ENCODE peak calls at places on chromosomes 1 and 21, in five cellular contexts. T is GM10248, U is GM20000, X is suprapubic skin, S is mesothelial cell of epicardium. A is an unnamed sample.

GRCh38 chr1:181101581-181102226 is 13.2 kb downstream of the IER5 start:
- DNase-seq in T (no peak), S (no peak), U (no peak), X (no peak), A (no peak)

GRCh38 chr1:207861442-207862177 is 49.3 kb downstream of the CD34 start:
- DNase-seq in U (peak), S (no peak), X (no peak), T (no peak), A (no peak)

GRCh38 chr1:94095112-94095637 is 25.8 kb downstream of the ABCA4 start:
- DNase-seq in U (no peak), X (peak), S (no peak), T (no peak), A (no peak)

GRCh38 chr1:219757890-219758289 is 145.0 kb upstream of the ZC3H11B start:
- DNase-seq in S (peak), U (no peak), X (no peak), T (no peak), A (peak)

GRCh38 chr1:11078631-11079030 is 18.8 kb upstream of the SRM start:
- DNase-seq in X (no peak), S (no peak), U (no peak), T (no peak), A (no peak)

GRCh38 chr1:46522184-46522968 is 29.1 kb downstream of the KNCN start:
- DNase-seq in X (no peak), S (no peak), U (no peak), T (no peak), A (peak)

GRCh38 chr1:201845331-201846083 is 16.6 kb downstream of the IPO9 start:
- DNase-seq in U (no peak), T (no peak), X (no peak), S (no peak), A (peak)

GRCh38 chr1:20343149-20343936 is 52.7 kb downstream of the VWA5B1 start:
- DNase-seq in S (no peak), T (peak), X (no peak), U (peak), A (peak)

GRCh38 chr1:25641931-25642611 is 25.5 kb downstream of the MAN1C1 start:
- DNase-seq in X (no peak), U (no peak), T (no peak), S (no peak), A (no peak)

GRCh38 chr21:31135536-31136184 is 97.4 kb upstream of the KRTAP19-8 start:
- DNase-seq in X (no peak), U (no peak), S (no peak), T (no peak), A (no peak)

GRCh38 chr1:84851839-84852238 is 41.2 kb downstream of the LPAR3 start:
- DNase-seq in S (no peak), X (no peak), U (no peak), T (no peak), A (peak)

GRCh38 chr1:243487649-243488227 is 231.9 kb downstream of the SDCCAG8 start:
- DNase-seq in T (no peak), X (no peak), U (no peak), S (no peak), A (peak)

GRCh38 chr21:38712076-38712475 is 93.7 kb upstream of the ETS2 start:
- DNase-seq in S (no peak), T (no peak), U (no peak), X (no peak), A (peak)

GRCh38 chr1:185409345-185409744 is 92.3 kb upstream of the IVNS1ABP start:
- DNase-seq in X (no peak), U (no peak), T (no peak), S (no peak), A (no peak)

GRCh38 chr1:951364-951763 is 7.7 kb downstream of the NOC2L start:
- DNase-seq in U (no peak), S (no peak), X (no peak), T (no peak), A (no peak)

GRCh38 chr1:55374801-55375616 is 159.8 kb upstream of the USP24 start:
- DNase-seq in S (no peak), U (no peak), X (no peak), T (no peak), A (peak)

GRCh38 chr1:89640440-89640839 is 7.5 kb downstream of the LRRC8C start:
- DNase-seq in S (no peak), X (no peak), T (no peak), U (no peak), A (no peak)

GRCh38 chr21:32733356-32733755 is 5.5 kb upstream of the SYNJ1 start:
- DNase-seq in S (no peak), U (no peak), X (no peak), T (no peak), A (no peak)

GRCh38 chr1:30912913-30913652 is 4.5 kb upstream of the SDC3 start:
- DNase-seq in S (no peak), T (no peak), X (no peak), U (no peak), A (no peak)

GRCh38 chr21:42565886-42566523 is 52.4 kb downstream of the SLC37A1 start:
- DNase-seq in T (no peak), S (no peak), U (no peak), X (peak), A (no peak)

GRCh38 chr1:94734963-94735899 is 84.9 kb upstream of the SLC44A3 start:
- DNase-seq in X (no peak), S (peak), T (no peak), U (no peak), A (no peak)

GRCh38 chr1:148334339-148335130 is 148.6 kb downstream of the PPIAL4G start:
- DNase-seq in X (peak), S (peak), U (peak), T (peak), A (peak)

GRCh38 chr1:154809436-154810413 is 60.4 kb downstream of the KCNN3 start:
- DNase-seq in T (no peak), X (no peak), U (no peak), S (no peak), A (peak)

GRCh38 chr21:36535618-36536241 is 55.8 kb upstream of the CLDN14 start:
- DNase-seq in T (peak), U (peak), X (peak), S (no peak), A (no peak)

GRCh38 chr1:205545001-205545919 is 40.8 kb downstream of the CDK18 start:
- DNase-seq in X (peak), T (no peak), S (no peak), U (no peak), A (no peak)

GRCh38 chr1:236143104-236143948 is 987 bp downstream of the GPR137B start:
- DNase-seq in U (peak), T (no peak), S (no peak), X (no peak), A (peak)

GRCh38 chr1:161763522-161764098 is 2.5 kb upstream of the ATF6 start:
- DNase-seq in S (no peak), X (no peak), T (peak), U (peak), A (peak)

GRCh38 chr1:224481601-224482000 is 47.0 kb upstream of the WDR26 start:
- DNase-seq in S (no peak), U (no peak), X (no peak), T (no peak), A (no peak)

DNA sequence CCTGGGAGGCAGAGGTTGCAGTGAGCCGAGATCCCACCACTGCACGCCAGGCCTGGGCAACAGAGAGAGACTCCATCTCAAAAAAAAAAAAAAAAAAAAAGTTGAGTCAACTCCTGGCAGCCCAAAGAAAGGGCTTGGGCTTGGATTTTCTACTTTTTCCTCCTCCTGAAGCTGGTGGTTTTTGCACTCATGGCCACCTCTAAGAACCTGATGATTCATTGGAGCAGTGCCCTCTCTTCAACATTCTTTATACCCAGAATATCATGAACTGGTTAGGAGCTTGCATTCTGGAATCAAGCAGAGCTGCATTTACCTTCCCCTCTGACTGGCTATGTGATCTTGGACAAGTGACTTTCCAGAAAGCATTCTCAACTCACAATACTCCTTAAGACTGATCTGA is 3.5 kb upstream of the ACTA1 start:
- DNase-seq in X (no peak), U (no peak), S (no peak), T (no peak), A (no peak)
- TF ChIP-seq CTCF in X (no peak), U (no peak), S (no peak), T (no peak), A (no peak)

GRCh38 chr1:65422241-65423203 is 2.1 kb downstream of the LEPR start:
- DNase-seq in U (no peak), T (no peak), S (no peak), X (no peak), A (no peak)
- TF ChIP-seq CTCF in U (no peak), T (no peak), S (no peak), X (no peak), A (no peak)

GRCh38 chr1:221392453-221392852 is 349.4 kb downstream of the DUSP10 start:
- DNase-seq in U (no peak), S (no peak), X (no peak), T (no peak), A (peak)
- TF ChIP-seq CTCF in U (no peak), S (no peak), X (no peak), T (no peak), A (no peak)

GRCh38 chr1:110728388-110728787 is 53.6 kb upstream of the KCNA3 start:
- DNase-seq in X (no peak), T (no peak), U (no peak), S (no peak), A (no peak)

GRCh38 chr1:110719908-110720307 is 45.2 kb upstream of the KCNA3 start:
- DNase-seq in T (no peak), S (no peak), X (no peak), U (no peak), A (no peak)

GRCh38 chr1:110718452-110718851 is 43.7 kb upstream of the KCNA3 start:
- DNase-seq in U (no peak), T (no peak), S (no peak), X (no peak), A (no peak)

GRCh38 chr1:110726755-110727154 is 52.0 kb upstream of the KCNA3 start:
- DNase-seq in X (no peak), U (peak), S (no peak), T (peak), A (no peak)

GRCh38 chr1:110722835-110723234 is 48.1 kb upstream of the KCNA3 start:
- DNase-seq in S (no peak), X (no peak), U (no peak), T (no peak), A (no peak)
- TF ChIP-seq CTCF in S (no peak), X (no peak), U (no peak), T (no peak), A (no peak)

GRCh38 chr21:45248893-45249381 is 38.8 kb downstream of the POFUT2 start:
- DNase-seq in S (no peak), X (peak), U (no peak), T (no peak), A (no peak)
- TF ChIP-seq CTCF in S (no peak), X (no peak), U (no peak), T (no peak), A (no peak)

DNA sequence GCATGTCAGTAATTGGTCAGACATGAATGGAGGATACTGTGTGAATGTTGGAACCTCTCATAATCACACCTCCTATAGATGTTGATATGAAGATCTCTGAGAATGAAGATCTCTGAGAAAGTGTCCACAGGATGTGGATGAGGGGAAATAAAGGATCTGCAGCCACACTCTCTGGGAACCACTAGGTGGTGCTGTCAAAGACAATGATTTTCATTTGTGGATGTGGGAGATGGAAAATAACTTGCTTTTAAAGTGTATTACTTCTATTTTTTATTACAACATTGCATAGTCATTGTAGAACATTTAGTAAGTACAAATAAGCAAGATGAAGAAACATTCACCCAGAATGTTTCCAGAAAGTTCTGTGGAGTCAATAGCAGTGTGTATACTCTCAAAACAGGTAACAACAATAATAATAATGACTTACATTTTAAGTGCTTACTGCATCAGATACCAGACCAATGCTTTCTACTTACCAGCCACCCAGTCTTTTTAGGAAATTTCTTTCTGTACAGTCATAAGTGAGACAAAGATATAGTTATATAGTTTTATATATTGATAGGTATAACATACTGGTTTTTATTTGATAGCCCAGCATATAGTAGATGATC is 128.2 kb downstream of the ATG4C start:
- DNase-seq in X (no peak), S (no peak), T (no peak), U (peak), A (peak)
- TF ChIP-seq CTCF in X (no peak), S (peak), T (peak), U (peak), A (peak)

GRCh38 chr1:47564570-47564969 is 126.7 kb downstream of the FOXD2 start:
- DNase-seq in U (no peak), S (no peak), X (no peak), T (no peak), A (no peak)
- TF ChIP-seq CTCF in U (no peak), S (no peak), X (no peak), T (no peak), A (no peak)

GRCh38 chr1:167797005-167797404 is 75.2 kb downstream of the MPZL1 start:
- DNase-seq in X (peak), S (no peak), T (no peak), U (no peak), A (peak)

GRCh38 chr1:167802235-167802634 is 80.5 kb downstream of the MPZL1 start:
- DNase-seq in X (no peak), S (no peak), T (no peak), U (no peak), A (no peak)

GRCh38 chr1:167800241-167800640 is 78.5 kb downstream of the MPZL1 start:
- DNase-seq in S (no peak), U (no peak), X (no peak), T (no peak), A (no peak)

GRCh38 chr1:167798951-167799350 is 77.2 kb downstream of the MPZL1 start:
- DNase-seq in U (no peak), X (no peak), S (no peak), T (no peak), A (no peak)

GRCh38 chr1:167799747-167800146 is 78.0 kb downstream of the MPZL1 start:
- DNase-seq in U (no peak), X (no peak), T (no peak), S (no peak), A (peak)
- TF ChIP-seq CTCF in U (no peak), X (no peak), T (no peak), S (no peak), A (no peak)

GRCh38 chr1:54324031-54324654 is 82.1 kb downstream of the SSBP3 start:
- DNase-seq in S (no peak), X (no peak), T (no peak), U (no peak), A (peak)

GRCh38 chr1:54326577-54327385 is 79.4 kb downstream of the SSBP3 start:
- DNase-seq in S (no peak), U (no peak), X (no peak), T (no peak), A (no peak)

GRCh38 chr1:54325705-54326461 is 80.3 kb downstream of the SSBP3 start:
- DNase-seq in T (no peak), U (no peak), S (no peak), X (no peak), A (no peak)

GRCh38 chr1:54324750-54325704 is 81.2 kb downstream of the SSBP3 start:
- DNase-seq in X (no peak), T (no peak), U (no peak), S (no peak), A (no peak)

DNA sequence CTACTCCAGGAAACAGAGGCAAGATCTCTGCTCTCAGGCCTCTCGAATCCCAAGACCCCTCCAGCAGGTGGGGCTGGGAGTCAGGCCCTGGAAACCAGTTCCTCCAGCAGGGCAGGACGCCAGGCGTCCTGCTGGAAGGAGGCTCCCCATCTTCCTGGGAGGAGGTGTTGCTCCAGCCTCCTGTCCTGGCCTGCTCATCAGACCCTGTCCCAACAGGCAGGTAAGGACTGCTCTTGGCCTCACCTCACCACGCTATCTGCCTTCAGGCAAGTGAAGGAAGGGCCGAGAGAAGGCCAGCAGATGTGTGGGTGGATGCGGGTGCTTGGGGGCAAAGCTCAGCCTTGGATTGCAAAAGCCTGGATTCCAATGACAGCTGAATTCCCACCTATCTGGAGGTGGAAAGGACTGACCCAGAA is 82.9 kb downstream of the SSBP3 start:
- DNase-seq in U (no peak), T (no peak), X (no peak), S (no peak), A (peak)
- TF ChIP-seq CTCF in U (no peak), T (no peak), X (no peak), S (no peak), A (peak)

DNA sequence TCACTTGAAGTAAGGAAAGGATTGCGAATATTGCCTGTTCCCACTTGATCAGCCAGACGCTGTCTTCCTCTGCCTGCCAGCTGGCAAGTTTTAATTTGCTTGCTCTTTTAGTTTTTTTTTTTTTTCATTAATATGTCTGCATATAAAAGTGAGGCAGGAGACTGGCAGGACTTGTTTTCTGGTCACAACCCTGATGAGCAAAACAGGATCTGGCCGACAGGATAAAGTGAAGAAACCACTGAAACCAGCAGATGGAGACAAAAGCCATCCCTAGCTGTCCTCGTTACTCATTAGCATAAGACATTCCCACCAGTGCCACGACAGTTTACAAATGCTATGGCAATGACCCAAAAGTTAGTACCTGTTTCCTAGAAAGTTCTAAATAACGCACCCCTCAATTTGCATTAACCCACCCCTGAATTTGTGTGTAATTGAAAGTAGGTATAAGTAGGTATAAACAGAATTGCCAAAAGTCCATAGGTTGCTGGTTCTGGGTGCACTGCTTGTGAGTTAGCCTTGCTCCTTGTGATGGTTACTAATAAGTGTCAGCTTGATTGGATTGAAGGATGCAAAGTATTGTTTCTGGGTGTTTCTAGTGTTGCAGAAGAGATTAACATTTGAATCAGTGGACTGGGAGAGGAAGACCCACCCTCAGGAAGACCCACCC is 60.8 kb downstream of the ZNF684 start:
- DNase-seq in S (no peak), U (no peak), X (no peak), T (no peak), A (peak)
- TF ChIP-seq CTCF in S (no peak), U (no peak), X (no peak), T (no peak), A (peak)

A was measured in RWPE1.